ENCODE peak calls at places on chromosomes 4 and X, in four cellular contexts. L is tibial nerve, J is astrocyte, Z is cardiac muscle cell. F is an unnamed sample. For H3K9me3, the result is how much of the 10 kb centered on the place peaks cover.

GRCh38 chr4:41414380-41414779 is 123.6 kb upstream of the LIMCH1 start:
- DNase-seq in L (no peak), J (no peak), Z (no peak), F (no peak)

GRCh38 chr4:24607338-24607737 is 23.0 kb upstream of the DHX15 start:
- DNase-seq in L (no peak), J (no peak), Z (peak), F (no peak)

GRCh38 chrX:113741744-113742143 is 842.1 kb upstream of the HTR2C start:
- DNase-seq in L (no peak), J (peak), Z (peak), F (no peak)

GRCh38 chr4:76748649-76749048 is 149.3 kb downstream of the SOWAHB start:
- DNase-seq in L (peak), J (no peak), Z (peak), F (no peak)

GRCh38 chrX:15465347-15465746 is 27.8 kb downstream of the PIR start:
- DNase-seq in L (peak), J (peak), Z (peak), F (no peak)

GRCh38 chr4:7646384-7647061 is 211.8 kb upstream of the PSAPL1 start:
- DNase-seq in L (no peak), J (no peak), Z (peak), F (no peak)

GRCh38 chr4:15755321-15755750 is 22.8 kb upstream of the CD38 start:
- DNase-seq in L (no peak), J (peak), Z (peak), F (no peak)

GRCh38 chrX:47614618-47615017 is 5.0 kb downstream of the SYN1 start:
- DNase-seq in L (no peak), J (no peak), Z (no peak), F (no peak)

GRCh38 chrX:7223271-7223670 is 75.3 kb upstream of the PUDP start:
- DNase-seq in L (no peak), J (no peak), Z (no peak), F (no peak)

GRCh38 chr4:95361696-95361965 is 187.1 kb downstream of the UNC5C start:
- DNase-seq in L (no peak), J (no peak), Z (no peak), F (no peak)

GRCh38 chr4:36317731-36318130 is 36.3 kb downstream of the DTHD1 start:
- DNase-seq in L (no peak), J (peak), Z (no peak), F (no peak)

GRCh38 chr4:73859614-73860088 is 6.6 kb downstream of the PF4V1 start:
- DNase-seq in L (no peak), J (peak), Z (peak), F (no peak)

GRCh38 chrX:115894087-115894486 is 276.5 kb upstream of the AGTR2 start:
- DNase-seq in L (no peak), J (peak), Z (peak), F (no peak)

GRCh38 chr4:60865238-60865637 is 334.9 kb upstream of the ADGRL3 start:
- DNase-seq in L (no peak), J (no peak), Z (peak), F (no peak)

GRCh38 chr4:169340834-169341233 is 70.1 kb upstream of the SH3RF1 start:
- DNase-seq in L (no peak), J (no peak), Z (no peak), F (no peak)

GRCh38 chr4:137677851-137678250 is 145.6 kb upstream of the PCDH18 start:
- DNase-seq in L (no peak), J (peak), Z (peak), F (no peak)

GRCh38 chrX:34426334-34426733 is 230.8 kb downstream of the TMEM47 start:
- DNase-seq in L (no peak), J (no peak), Z (peak), F (no peak)

GRCh38 chrX:11509786-11510185 is 155.9 kb downstream of the ARHGAP6 start:
- DNase-seq in L (no peak), J (peak), Z (peak), F (no peak)

GRCh38 chrX:145464650-145465049 is 217.3 kb downstream of the SPANXN1 start:
- DNase-seq in L (no peak), J (no peak), Z (no peak), F (no peak)

GRCh38 chrX:34655496-34656258 is 1.4 kb downstream of the TMEM47 start:
- DNase-seq in L (no peak), J (peak), Z (peak), F (no peak)

GRCh38 chr4:17781831-17782287 is 438 bp upstream of the FAM184B start:
- DNase-seq in L (no peak), J (no peak), Z (no peak), F (no peak)

GRCh38 chrX:47452112-47452511 is 30.9 kb downstream of the ZNF41 start:
- DNase-seq in L (no peak), J (no peak), Z (no peak), F (no peak)

GRCh38 chr4:31043382-31044062 is 323.4 kb downstream of the PCDH7 start:
- DNase-seq in L (no peak), J (no peak), Z (no peak), F (no peak)

GRCh38 chrX:129360175-129360574 is 163.1 kb downstream of the SMARCA1 start:
- DNase-seq in L (peak), J (peak), Z (peak), F (peak)

GRCh38 chr4:48275247-48275646 is 5.6 kb upstream of the TEC start:
- DNase-seq in L (no peak), J (no peak), Z (peak), F (no peak)

GRCh38 chrX:123988423-123989116 is 27.1 kb downstream of the STAG2 start:
- DNase-seq in L (no peak), J (no peak), Z (no peak), F (no peak)

GRCh38 chr4:38670939-38671593 is 7.1 kb downstream of the KLF3 start:
- DNase-seq in L (no peak), J (no peak), Z (no peak), F (no peak)

GRCh38 chrX:153495362-153495751 is 577 bp downstream of the BGN start:
- DNase-seq in L (no peak), J (no peak), Z (peak), F (no peak)

GRCh38 chrX:38236901-38237615 is 16.4 kb upstream of the SRPX start:
- DNase-seq in L (no peak), J (peak), Z (no peak), F (no peak)

GRCh38 chrX:72569786-72570185 is 2.9 kb downstream of the HDAC8 start:
- DNase-seq in L (no peak), J (peak), Z (peak), F (no peak)

GRCh38 chrX:52262195-52262546 is 77.5 kb downstream of the MAGED4 start:
- DNase-seq in L (peak), J (no peak), Z (no peak), F (no peak)

GRCh38 chrX:47172971-47173792 is 20.4 kb upstream of the UBA1 start:
- DNase-seq in L (no peak), J (no peak), Z (no peak), F (no peak)

GRCh38 chr4:162392938-162393337 is 229.1 kb upstream of the FSTL5 start:
- DNase-seq in L (no peak), J (no peak), Z (no peak), F (no peak)

GRCh38 chrX:51332188-51332942 is at the start of gene NUDT10:
- DNase-seq in L (peak), J (peak), Z (peak), F (no peak)

GRCh38 chrX:88425739-88426138 is 321.3 kb upstream of the CPXCR1 start:
- DNase-seq in L (no peak), J (no peak), Z (no peak), F (no peak)

GRCh38 chr4:158610790-158611189 is 60.9 kb downstream of the C4orf46 start:
- DNase-seq in L (no peak), J (peak), Z (peak), F (no peak)

GRCh38 chrX:47456080-47456479 is 26.9 kb downstream of the ZNF41 start:
- DNase-seq in L (no peak), J (no peak), Z (no peak), F (no peak)

GRCh38 chr4:129059028-129059427 is 34.3 kb downstream of the SCLT1 start:
- DNase-seq in L (no peak), J (no peak), Z (no peak), F (no peak)
- H3K9me3 ChIP-seq in L (half or more), J (under half), Z (under half), F (under half)

GRCh38 chr4:600850-601515 is 24.4 kb upstream of the PDE6B start:
- DNase-seq in L (no peak), J (no peak), Z (no peak), F (no peak)
- H3K9me3 ChIP-seq in L (under half), J (under half), Z (under half), F (under half)

GRCh38 chrX:76919761-76920160 is 492.3 kb downstream of the MAGEE1 start:
- DNase-seq in L (no peak), J (no peak), Z (no peak), F (no peak)

GRCh38 chrX:76918033-76918432 is 490.5 kb downstream of the MAGEE1 start:
- DNase-seq in L (peak), J (no peak), Z (no peak), F (no peak)

GRCh38 chrX:76920621-76921020 is 493.1 kb downstream of the MAGEE1 start:
- DNase-seq in L (no peak), J (no peak), Z (no peak), F (no peak)

GRCh38 chrX:76915836-76916235 is 488.3 kb downstream of the MAGEE1 start:
- DNase-seq in L (no peak), J (no peak), Z (no peak), F (no peak)
- H3K9me3 ChIP-seq in L (under half), J (under half), Z (under half), F (under half)

DNA sequence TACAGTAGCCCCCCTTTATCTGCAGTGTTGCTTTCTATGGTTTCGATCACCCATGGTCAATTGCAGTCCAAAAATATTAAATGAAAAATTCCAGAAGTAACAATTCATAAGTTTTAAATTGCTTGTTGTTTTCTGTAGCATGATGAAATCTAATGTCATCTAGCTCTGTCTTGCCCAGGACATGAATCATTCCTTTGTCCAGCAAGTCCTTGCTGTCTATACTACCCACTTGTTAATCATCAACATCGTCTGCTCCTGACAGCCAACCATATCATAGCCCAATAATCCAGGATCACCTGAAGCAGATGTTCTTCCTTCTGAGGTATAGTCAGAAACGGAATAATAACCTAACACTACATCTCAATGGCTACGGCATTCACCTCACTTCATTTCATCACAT is 79.8 kb downstream of the ADAMTS3 start:
- DNase-seq in L (no peak), J (peak), Z (peak), F (no peak)
- H3K9me3 ChIP-seq in L (under half), J (under half), Z (under half), F (under half)

GRCh38 chrX:40612511-40612910 is 10.7 kb upstream of the MPC1L start:
- DNase-seq in L (no peak), J (no peak), Z (no peak), F (no peak)

GRCh38 chrX:40617566-40617965 is 5.7 kb upstream of the MPC1L start:
- DNase-seq in L (no peak), J (peak), Z (no peak), F (no peak)

DNA sequence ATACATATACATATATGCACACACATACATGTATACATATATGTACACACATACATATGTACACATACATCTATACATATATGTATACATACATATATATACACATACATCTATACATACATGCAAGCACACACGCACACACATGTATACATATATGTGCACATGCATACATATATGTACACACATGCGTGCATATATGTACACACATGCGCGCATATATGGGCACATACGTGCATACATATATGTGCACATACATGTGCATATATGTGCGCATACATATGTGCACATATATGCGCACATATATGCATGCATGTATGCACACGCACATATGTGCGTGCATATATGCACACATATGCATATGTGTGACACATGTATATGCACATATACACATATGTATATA is 7.3 kb upstream of the MPC1L start:
- DNase-seq in L (no peak), J (no peak), Z (no peak), F (no peak)
- H3K9me3 ChIP-seq in L (under half), J (under half), Z (under half), F (under half)

F was measured in T-helper 17 cell.